ENCODE peak calls at places on chromosomes 6 and 20, in six cellular contexts. F is IMR-90, M is right lobe of liver, V is uterus, W is aorta, S is esophagus squamous epithelium. H is an unnamed sample.

GRCh38 chr6:147621280-147621679 is 112.8 kb downstream of the SAMD5 start:
- DNase-seq in F (peak; percentile 87), M (no peak), V (peak; percentile 65), W (no peak), S (no peak), H (peak; percentile 42)

GRCh38 chr6:43773050-43773956 is 3.3 kb downstream of the VEGFA start:
- DNase-seq in F (peak; percentile 57), M (peak; percentile 77), V (peak; percentile 41), W (peak; percentile 72), S (no peak), H (peak; percentile 72)

GRCh38 chr6:93468291-93468690 is 48.9 kb upstream of the EPHA7 start:
- DNase-seq in F (no peak), M (no peak), V (no peak), W (no peak), S (no peak), H (peak; percentile 27)

GRCh38 chr6:40410792-40411191 is 176.4 kb downstream of the LRFN2 start:
- DNase-seq in F (no peak), M (no peak), V (no peak), W (no peak), S (no peak), H (no peak)

GRCh38 chr6:48744948-48745347 is 634.0 kb upstream of the PTCHD4 start:
- DNase-seq in F (peak; percentile 61), M (no peak), V (no peak), W (no peak), S (no peak), H (no peak)

GRCh38 chr20:35398660-35399144 is 13.1 kb downstream of the UQCC1 start:
- DNase-seq in F (peak; percentile 26), M (no peak), V (no peak), W (no peak), S (no peak), H (no peak)

GRCh38 chr6:77467038-77467437 is 3.7 kb upstream of the HTR1B start:
- DNase-seq in F (peak; percentile 13), M (no peak), V (no peak), W (no peak), S (no peak), H (peak; percentile 10)

GRCh38 chr20:54188132-54188835 is 14.5 kb upstream of the CYP24A1 start:
- DNase-seq in F (no peak), M (no peak), V (no peak), W (no peak), S (no peak), H (no peak)

GRCh38 chr6:129981598-129981997 is 36.8 kb upstream of the L3MBTL3 start:
- DNase-seq in F (peak; percentile 33), M (no peak), V (no peak), W (no peak), S (no peak), H (peak; percentile 16)

GRCh38 chr6:11224252-11224965 is 8.1 kb downstream of the NEDD9 start:
- DNase-seq in F (peak; percentile 74), M (no peak), V (no peak), W (no peak), S (no peak), H (peak; percentile 51)

DNA sequence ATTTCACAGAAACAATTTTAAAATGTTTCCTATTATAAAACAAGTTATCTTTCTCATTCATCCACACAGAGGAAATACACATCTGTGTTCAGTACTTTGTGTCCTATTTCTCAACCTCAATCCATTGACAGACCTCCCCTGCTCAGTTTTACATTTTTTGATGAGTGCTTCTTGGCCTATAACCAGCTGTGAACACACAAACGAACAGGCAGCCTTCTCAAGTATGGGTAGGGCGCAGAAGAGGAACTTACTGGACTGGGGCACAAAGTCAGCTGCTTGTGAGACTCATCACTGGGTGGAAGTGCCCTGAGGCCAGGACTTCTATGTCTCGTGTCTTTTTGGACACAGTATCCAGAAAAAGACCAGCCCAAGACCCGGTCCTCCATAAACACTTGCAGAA is 2.8 kb downstream of the RPS6KA2 start:
- DNase-seq in F (peak; percentile 69), M (no peak), V (no peak), W (no peak), S (no peak), H (no peak)
- H3K4me1 ChIP-seq in F (peaks cover 31% of the 10 kb centered on the region), M (peaks cover 5% of the 10 kb centered on the region), V (peaks cover 8% of the 10 kb centered on the region), W (peaks cover 4% of the 10 kb centered on the region), S (peaks cover 35% of the 10 kb centered on the region), H (peaks cover 3% of the 10 kb centered on the region)

DNA sequence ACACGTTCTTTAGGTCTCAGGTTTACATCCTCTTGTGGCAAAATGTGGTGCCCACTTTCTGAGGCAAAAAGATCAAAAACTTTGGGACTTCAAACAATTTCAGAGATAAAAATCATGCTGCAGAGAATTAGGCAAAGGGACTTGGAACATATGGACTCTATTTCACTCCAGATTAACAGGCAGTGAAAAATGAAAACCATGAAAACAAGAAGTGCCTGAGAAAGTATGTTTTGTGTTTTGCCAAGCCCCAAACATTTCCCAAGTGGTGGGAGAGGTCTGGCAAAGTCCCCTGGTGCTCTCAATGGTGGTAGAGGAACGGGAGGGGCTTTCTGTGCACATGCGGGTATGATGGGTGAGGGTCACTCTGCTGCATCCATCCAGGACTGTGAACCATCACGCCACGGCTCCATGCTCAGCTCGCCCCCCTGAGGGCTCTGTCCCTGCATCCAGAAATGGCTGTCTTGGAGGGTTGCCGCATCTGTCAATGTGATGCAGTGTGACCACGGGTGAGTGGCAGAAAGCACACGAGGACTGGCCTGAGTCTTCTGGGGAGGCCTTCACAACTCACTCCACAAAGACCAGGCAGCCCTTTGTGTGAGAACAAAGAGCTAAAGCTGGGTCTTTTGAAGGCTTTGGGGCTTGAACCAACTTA is 43.2 kb upstream of the TBC1D7 start:
- DNase-seq in F (no peak), M (no peak), V (no peak), W (no peak), S (no peak), H (no peak)
- H3K27ac ChIP-seq in F (no peak overlapping the region), M (no peak overlapping the region), V (no peak overlapping the region), W (no peak overlapping the region), S (no peak overlapping the region), H (peak overlapping the region; percentile 45)

DNA sequence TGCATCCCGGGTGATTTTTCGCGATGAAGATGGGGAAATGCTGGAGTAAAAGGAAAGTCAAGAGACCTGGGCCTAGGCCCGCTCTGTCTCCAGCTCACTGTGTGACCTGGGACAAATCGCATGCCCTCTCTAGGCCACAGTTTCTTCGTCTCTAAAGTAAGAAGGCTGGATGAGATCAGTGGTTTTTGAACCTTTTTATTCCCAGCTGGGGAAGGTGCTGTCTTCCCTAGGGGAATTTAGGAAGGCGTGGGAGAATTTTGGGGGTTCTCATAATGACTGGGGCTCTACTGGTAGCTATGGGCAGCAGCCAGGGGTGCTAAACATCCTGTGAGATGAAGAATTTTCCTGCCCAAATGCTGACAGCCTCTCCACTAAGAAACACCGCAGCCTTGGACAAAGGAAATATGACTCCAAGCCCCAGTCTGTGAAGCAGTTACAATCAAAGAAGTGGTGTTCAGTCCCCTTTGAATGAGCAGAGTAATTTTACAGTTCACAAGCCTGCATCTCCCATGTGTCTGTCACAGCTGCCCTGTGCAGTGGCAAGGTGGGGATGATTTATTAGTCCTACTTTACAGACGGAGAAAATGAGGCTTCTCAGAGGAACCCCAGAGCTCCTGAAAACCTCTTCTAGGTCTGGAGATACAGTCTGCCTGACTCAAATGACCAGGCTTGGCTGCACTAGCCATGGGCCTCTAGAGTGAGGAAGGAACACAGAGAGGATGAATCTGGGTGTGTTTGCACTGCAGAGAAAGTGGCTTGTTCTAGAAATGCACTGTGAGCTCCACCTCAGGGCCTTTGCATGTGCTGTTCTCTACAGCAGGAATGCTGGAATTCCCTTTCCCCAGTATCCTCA is 57.2 kb downstream of the RAB44 start:
- DNase-seq in F (no peak), M (no peak), V (no peak), W (no peak), S (no peak), H (no peak)
- H3K4me1 ChIP-seq in F (no peaks in the 10 kb centered on the region), M (no peaks in the 10 kb centered on the region), V (no peaks in the 10 kb centered on the region), W (no peaks in the 10 kb centered on the region), S (peaks cover 52% of the 10 kb centered on the region), H (no peaks in the 10 kb centered on the region)

DNA sequence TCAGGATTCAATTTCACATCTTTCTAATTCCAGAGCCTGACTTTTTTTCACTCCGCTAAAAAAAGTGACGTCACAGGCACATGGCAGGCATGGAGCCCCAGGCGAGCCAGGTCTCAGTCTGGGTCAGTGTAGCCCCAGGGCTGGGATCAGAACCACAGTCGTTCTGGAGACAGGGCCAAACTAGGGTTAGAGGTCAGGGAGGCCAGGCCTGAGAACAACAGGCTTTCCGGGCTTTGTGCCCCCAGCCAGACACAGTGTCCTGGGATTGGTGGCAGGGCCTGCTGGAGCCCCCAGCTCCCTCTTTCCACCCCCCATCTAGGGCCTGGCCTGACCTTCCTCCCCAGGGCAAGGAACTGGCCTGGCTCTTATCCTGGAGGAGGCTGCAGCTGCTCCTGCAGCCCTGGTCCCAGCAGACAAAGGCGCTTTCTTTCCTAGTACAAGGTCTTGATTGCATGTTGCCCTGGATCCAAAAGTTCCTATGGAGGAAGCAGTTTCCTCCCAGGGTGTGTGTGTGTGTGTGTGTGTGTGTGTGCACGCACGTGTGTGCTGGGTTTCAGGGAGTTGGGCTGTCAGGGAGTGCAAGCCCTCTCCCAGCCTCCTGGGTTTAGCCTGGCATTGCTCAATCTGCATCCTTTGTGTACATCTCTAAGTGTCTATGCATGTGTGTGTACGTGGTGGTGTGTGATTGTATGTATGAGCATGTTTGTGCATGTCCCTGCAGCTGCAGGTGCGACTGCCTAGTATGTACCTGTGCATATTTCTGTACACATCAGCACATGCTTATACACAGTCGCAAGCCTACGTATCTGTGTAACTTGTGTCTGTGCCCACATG is 26.5 kb upstream of the EMILIN3 start:
- DNase-seq in F (no peak), M (peak; percentile 73), V (peak; percentile 78), W (no peak), S (no peak), H (peak; percentile 53)
- H3K27ac ChIP-seq in F (no peak overlapping the region), M (no peak overlapping the region), V (peak overlapping the region; percentile 47), W (no peak overlapping the region), S (peak overlapping the region; percentile 2), H (no peak overlapping the region)

GRCh38 chr6:118899948-118900347 is 6.0 kb downstream of the ASF1A start:
- DNase-seq in F (no peak), M (no peak), V (no peak), W (no peak), S (no peak), H (no peak)
- H3K4me1 ChIP-seq in F (no peaks in the 10 kb centered on the region), M (no peaks in the 10 kb centered on the region), V (no peaks in the 10 kb centered on the region), W (no peaks in the 10 kb centered on the region), S (peaks cover 11% of the 10 kb centered on the region), H (peaks cover 15% of the 10 kb centered on the region)

GRCh38 chr20:23350855-23351838 is 556 bp downstream of the NXT1 start:
- DNase-seq in F (peak; percentile 45), M (peak; percentile 71), V (no peak), W (peak; percentile 82), S (no peak), H (peak; percentile 38)
- H3K27ac ChIP-seq in F (peak overlapping the region; percentile 59), M (peak overlapping the region; percentile 98), V (peak overlapping the region; percentile 94), W (peak overlapping the region; percentile 16), S (peak overlapping the region; percentile 99), H (peak overlapping the region; percentile 84)

GRCh38 chr20:25863536-25864325 is 167.1 kb upstream of the ZNF337 start:
- DNase-seq in F (no peak), M (no peak), V (no peak), W (peak; percentile 77), S (no peak), H (peak; percentile 26)
- H3K4me1 ChIP-seq in F (no peaks in the 10 kb centered on the region), M (peaks cover 5% of the 10 kb centered on the region), V (peaks cover 5% of the 10 kb centered on the region), W (no peaks in the 10 kb centered on the region), S (peaks cover 54% of the 10 kb centered on the region), H (no peaks in the 10 kb centered on the region)

DNA sequence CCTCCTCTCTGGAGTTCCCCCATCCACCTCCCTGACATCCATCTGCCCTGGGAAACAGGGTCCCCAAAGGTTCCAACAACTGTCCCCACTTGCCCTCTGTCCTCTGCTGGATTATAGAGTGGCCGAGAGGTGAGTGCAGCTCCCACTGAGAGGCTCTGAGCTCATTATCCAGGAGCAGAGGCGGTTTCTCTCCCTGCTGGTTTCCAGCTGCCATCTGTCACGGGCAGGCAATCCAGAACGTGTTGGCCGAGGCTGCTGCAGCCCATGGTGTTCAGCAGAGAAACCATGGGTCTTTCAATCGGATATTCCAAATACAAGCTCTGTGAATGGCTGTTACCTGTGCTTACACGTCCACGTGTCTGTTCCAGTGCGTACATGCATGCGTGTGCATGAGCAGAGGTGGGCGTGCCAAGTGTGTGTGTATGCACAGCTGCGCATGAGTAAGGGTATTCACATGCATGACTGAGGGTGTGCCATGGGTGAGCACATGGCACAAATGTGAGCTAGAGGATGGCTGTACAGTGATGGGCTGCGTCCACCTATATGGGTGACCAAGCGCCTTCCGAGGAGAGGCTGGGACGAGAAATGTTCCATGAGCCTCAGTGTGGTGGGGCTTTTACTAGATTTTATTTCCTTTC is 183.7 kb upstream of the PMEPA1 start:
- DNase-seq in F (no peak), M (no peak), V (no peak), W (peak; percentile 23), S (no peak), H (no peak)
- H3K27ac ChIP-seq in F (no peak overlapping the region), M (no peak overlapping the region), V (no peak overlapping the region), W (no peak overlapping the region), S (no peak overlapping the region), H (no peak overlapping the region)

H was measured in cardiac muscle cell.